ENCODE peak calls at places on chromosome 1, in four cellular contexts. One of them, this sample, is unnamed.

GRCh38 chr1:114075082-114075481 is 78.6 kb downstream of the SYT6 start:
- DNase-seq in A549: no peak
- DNase-seq in MV-4-11: no peak
- DNase-seq in GM12865: no peak
- DNase-seq in this sample: no peak

GRCh38 chr1:44941424-44942324 is 44.7 kb downstream of the EIF2B3 start:
- DNase-seq in A549: no peak
- DNase-seq in MV-4-11: no peak
- DNase-seq in GM12865: no peak
- DNase-seq in this sample: no peak

GRCh38 chr1:117093870-117094621 is 27.5 kb downstream of the TRIM45 start:
- DNase-seq in A549: peak; percentile 25
- DNase-seq in MV-4-11: peak; percentile 39
- DNase-seq in GM12865: peak; percentile 41
- DNase-seq in this sample: peak; percentile 16

GRCh38 chr1:227757781-227758180 is 22.5 kb downstream of the SNAP47 start:
- DNase-seq in A549: no peak
- DNase-seq in MV-4-11: no peak
- DNase-seq in GM12865: no peak
- DNase-seq in this sample: no peak

GRCh38 chr1:39615086-39615662 is 24.3 kb downstream of the HEYL start:
- DNase-seq in A549: no peak
- DNase-seq in MV-4-11: no peak
- DNase-seq in GM12865: no peak
- DNase-seq in this sample: no peak

GRCh38 chr1:23533288-23534130 is 2.5 kb upstream of the E2F2 start:
- DNase-seq in A549: no peak
- DNase-seq in MV-4-11: peak; percentile 93
- DNase-seq in GM12865: peak; percentile 78
- DNase-seq in this sample: peak; percentile 74

GRCh38 chr1:150479927-150480352 is 7.3 kb upstream of the TARS2 start:
- DNase-seq in A549: no peak
- DNase-seq in MV-4-11: no peak
- DNase-seq in GM12865: no peak
- DNase-seq in this sample: no peak

GRCh38 chr1:169102567-169102966 is 3.9 kb upstream of the ATP1B1 start:
- DNase-seq in A549: no peak
- DNase-seq in MV-4-11: no peak
- DNase-seq in GM12865: no peak
- DNase-seq in this sample: no peak

GRCh38 chr1:236851871-236852270 is 56.8 kb downstream of the MTR start:
- DNase-seq in A549: no peak
- DNase-seq in MV-4-11: no peak
- DNase-seq in GM12865: no peak
- DNase-seq in this sample: no peak

This sample was measured in RPMI8226.